ENCODE peak calls at places on chromosome 15, in nine cellular contexts. One of them, this sample, is unnamed. For H3K4me1, the result is how much of the 10 kb centered on the place peaks cover.

GRCh38 chr15:82873000-82873680 is 63.7 kb downstream of the WHAMM start:
- DNase-seq in CD8-positive, alpha-beta T cell: no peak
- DNase-seq in adrenal gland: no peak
- DNase-seq in tibial nerve: no peak
- DNase-seq in H1: no peak
- DNase-seq in hepatocyte: no peak
- DNase-seq in colonic mucosa: no peak
- DNase-seq in ascending aorta: no peak
- DNase-seq in left ventricle myocardium inferior: peak
- DNase-seq in this sample: no peak

GRCh38 chr15:96270581-96271172 is 59.8 kb upstream of the NR2F2 start:
- DNase-seq in CD8-positive, alpha-beta T cell: no peak
- DNase-seq in adrenal gland: no peak
- DNase-seq in tibial nerve: no peak
- DNase-seq in H1: no peak
- DNase-seq in hepatocyte: peak
- DNase-seq in colonic mucosa: no peak
- DNase-seq in ascending aorta: no peak
- DNase-seq in left ventricle myocardium inferior: no peak
- DNase-seq in this sample: no peak

GRCh38 chr15:40106203-40107161 is 2.2 kb downstream of the BMF start:
- DNase-seq in CD8-positive, alpha-beta T cell: no peak
- DNase-seq in adrenal gland: peak
- DNase-seq in tibial nerve: peak
- DNase-seq in H1: no peak
- DNase-seq in hepatocyte: peak
- DNase-seq in colonic mucosa: peak
- DNase-seq in ascending aorta: peak
- DNase-seq in left ventricle myocardium inferior: peak
- DNase-seq in this sample: peak

GRCh38 chr15:99644913-99645549 is 79.2 kb downstream of the MEF2A start:
- DNase-seq in CD8-positive, alpha-beta T cell: no peak
- DNase-seq in adrenal gland: no peak
- DNase-seq in tibial nerve: no peak
- DNase-seq in H1: no peak
- DNase-seq in hepatocyte: no peak
- DNase-seq in colonic mucosa: no peak
- DNase-seq in ascending aorta: no peak
- DNase-seq in left ventricle myocardium inferior: no peak
- DNase-seq in this sample: no peak

GRCh38 chr15:31262901-31263671 is 63.5 kb upstream of the KLF13 start:
- DNase-seq in CD8-positive, alpha-beta T cell: no peak
- DNase-seq in adrenal gland: peak
- DNase-seq in tibial nerve: no peak
- DNase-seq in H1: no peak
- DNase-seq in hepatocyte: no peak
- DNase-seq in colonic mucosa: peak
- DNase-seq in ascending aorta: peak
- DNase-seq in left ventricle myocardium inferior: peak
- DNase-seq in this sample: peak

GRCh38 chr15:93321881-93322282 is 232.9 kb upstream of the RGMA start:
- DNase-seq in CD8-positive, alpha-beta T cell: no peak
- DNase-seq in adrenal gland: no peak
- DNase-seq in tibial nerve: no peak
- DNase-seq in H1: no peak
- DNase-seq in hepatocyte: peak
- DNase-seq in colonic mucosa: no peak
- DNase-seq in ascending aorta: no peak
- DNase-seq in left ventricle myocardium inferior: no peak
- DNase-seq in this sample: no peak

GRCh38 chr15:82986442-82986780 is 401 bp downstream of the RAMAC start:
- DNase-seq in CD8-positive, alpha-beta T cell: no peak
- DNase-seq in adrenal gland: no peak
- DNase-seq in tibial nerve: no peak
- DNase-seq in H1: no peak
- DNase-seq in hepatocyte: no peak
- DNase-seq in colonic mucosa: no peak
- DNase-seq in ascending aorta: no peak
- DNase-seq in left ventricle myocardium inferior: no peak
- DNase-seq in this sample: no peak

GRCh38 chr15:96356494-96357455 is 26.3 kb downstream of the NR2F2 start:
- DNase-seq in CD8-positive, alpha-beta T cell: peak
- DNase-seq in adrenal gland: peak
- DNase-seq in tibial nerve: peak
- DNase-seq in H1: no peak
- DNase-seq in hepatocyte: peak
- DNase-seq in colonic mucosa: peak
- DNase-seq in ascending aorta: peak
- DNase-seq in left ventricle myocardium inferior: peak
- DNase-seq in this sample: peak

GRCh38 chr15:93942140-93942808 is 289.1 kb upstream of the MCTP2 start:
- DNase-seq in CD8-positive, alpha-beta T cell: no peak
- DNase-seq in adrenal gland: no peak
- DNase-seq in tibial nerve: no peak
- DNase-seq in H1: no peak
- DNase-seq in hepatocyte: no peak
- DNase-seq in colonic mucosa: no peak
- DNase-seq in ascending aorta: no peak
- DNase-seq in left ventricle myocardium inferior: no peak
- DNase-seq in this sample: no peak

GRCh38 chr15:77634266-77634962 is 1.7 kb upstream of the LINGO1 start:
- DNase-seq in CD8-positive, alpha-beta T cell: peak
- DNase-seq in adrenal gland: peak
- DNase-seq in tibial nerve: peak
- DNase-seq in H1: no peak
- DNase-seq in hepatocyte: peak
- DNase-seq in colonic mucosa: peak
- DNase-seq in ascending aorta: peak
- DNase-seq in left ventricle myocardium inferior: peak
- DNase-seq in this sample: peak
- H3K4me3 ChIP-seq in CD8-positive, alpha-beta T cell: peak
- H3K4me3 ChIP-seq in adrenal gland: no peak
- H3K4me3 ChIP-seq in tibial nerve: no peak
- H3K4me3 ChIP-seq in H1: peak
- H3K4me3 ChIP-seq in hepatocyte: no peak
- H3K4me3 ChIP-seq in colonic mucosa: no peak
- H3K4me3 ChIP-seq in ascending aorta: no peak
- H3K4me3 ChIP-seq in left ventricle myocardium inferior: peak
- H3K4me3 ChIP-seq in this sample: no peak

GRCh38 chr15:33009603-33010002 is 184.9 kb downstream of the FMN1 start:
- DNase-seq in CD8-positive, alpha-beta T cell: no peak
- DNase-seq in adrenal gland: no peak
- DNase-seq in tibial nerve: no peak
- DNase-seq in H1: no peak
- DNase-seq in hepatocyte: no peak
- DNase-seq in colonic mucosa: no peak
- DNase-seq in ascending aorta: no peak
- DNase-seq in left ventricle myocardium inferior: no peak
- DNase-seq in this sample: no peak

GRCh38 chr15:33009026-33009425 is 185.5 kb downstream of the FMN1 start:
- DNase-seq in CD8-positive, alpha-beta T cell: no peak
- DNase-seq in adrenal gland: no peak
- DNase-seq in tibial nerve: no peak
- DNase-seq in H1: no peak
- DNase-seq in hepatocyte: no peak
- DNase-seq in colonic mucosa: no peak
- DNase-seq in ascending aorta: no peak
- DNase-seq in left ventricle myocardium inferior: no peak
- DNase-seq in this sample: no peak

GRCh38 chr15:33008284-33009011 is 186.1 kb downstream of the FMN1 start:
- DNase-seq in CD8-positive, alpha-beta T cell: no peak
- DNase-seq in adrenal gland: no peak
- DNase-seq in tibial nerve: no peak
- DNase-seq in H1: no peak
- DNase-seq in hepatocyte: no peak
- DNase-seq in colonic mucosa: no peak
- DNase-seq in ascending aorta: no peak
- DNase-seq in left ventricle myocardium inferior: no peak
- DNase-seq in this sample: no peak

GRCh38 chr15:33005582-33005981 is 188.9 kb downstream of the FMN1 start:
- DNase-seq in CD8-positive, alpha-beta T cell: no peak
- DNase-seq in adrenal gland: no peak
- DNase-seq in tibial nerve: no peak
- DNase-seq in H1: no peak
- DNase-seq in hepatocyte: no peak
- DNase-seq in colonic mucosa: no peak
- DNase-seq in ascending aorta: no peak
- DNase-seq in left ventricle myocardium inferior: no peak
- DNase-seq in this sample: no peak

GRCh38 chr15:33007295-33007855 is 187.1 kb downstream of the FMN1 start:
- DNase-seq in CD8-positive, alpha-beta T cell: no peak
- DNase-seq in adrenal gland: no peak
- DNase-seq in tibial nerve: no peak
- DNase-seq in H1: no peak
- DNase-seq in hepatocyte: peak
- DNase-seq in colonic mucosa: no peak
- DNase-seq in ascending aorta: no peak
- DNase-seq in left ventricle myocardium inferior: no peak
- DNase-seq in this sample: no peak
- TF ChIP-seq CTCF in CD8-positive, alpha-beta T cell: no peak
- TF ChIP-seq CTCF in adrenal gland: no peak
- TF ChIP-seq CTCF in tibial nerve: peak
- TF ChIP-seq CTCF in H1: peak
- TF ChIP-seq CTCF in hepatocyte: peak
- TF ChIP-seq CTCF in colonic mucosa: no peak
- TF ChIP-seq CTCF in ascending aorta: peak
- TF ChIP-seq CTCF in left ventricle myocardium inferior: no peak
- TF ChIP-seq CTCF in this sample: no peak

GRCh38 chr15:63517614-63518013 is 13.2 kb downstream of the USP3 start:
- DNase-seq in CD8-positive, alpha-beta T cell: no peak
- DNase-seq in adrenal gland: no peak
- DNase-seq in tibial nerve: no peak
- DNase-seq in H1: no peak
- DNase-seq in hepatocyte: peak
- DNase-seq in colonic mucosa: no peak
- DNase-seq in ascending aorta: no peak
- DNase-seq in left ventricle myocardium inferior: no peak
- DNase-seq in this sample: no peak
- H3K4me1 ChIP-seq in CD8-positive, alpha-beta T cell: half or more
- H3K4me1 ChIP-seq in adrenal gland: half or more
- H3K4me1 ChIP-seq in tibial nerve: under half
- H3K4me1 ChIP-seq in H1: under half
- H3K4me1 ChIP-seq in hepatocyte: under half
- H3K4me1 ChIP-seq in colonic mucosa: under half
- H3K4me1 ChIP-seq in ascending aorta: under half
- H3K4me1 ChIP-seq in left ventricle myocardium inferior: half or more
- H3K4me1 ChIP-seq in this sample: half or more

DNA sequence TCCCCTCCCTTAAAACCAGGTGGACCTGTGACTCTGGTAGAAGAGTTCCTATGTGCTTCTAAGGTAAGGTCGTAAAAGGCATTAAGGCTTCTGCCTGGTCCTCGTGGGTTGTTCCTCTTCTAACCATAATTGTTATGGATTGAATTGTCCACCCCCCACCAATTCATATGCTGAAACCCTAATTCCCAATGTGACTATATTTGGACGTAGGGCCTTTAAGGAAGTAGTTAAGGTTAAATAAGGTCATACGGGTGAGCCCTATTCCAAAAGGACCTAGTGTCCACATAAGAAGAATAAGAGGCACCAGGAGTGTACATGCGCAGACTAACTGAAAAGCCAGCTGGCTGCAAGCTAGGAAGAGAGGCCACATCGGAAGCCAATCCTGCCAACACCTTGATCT is 1.9 kb downstream of the ADPGK start:
- DNase-seq in CD8-positive, alpha-beta T cell: no peak
- DNase-seq in adrenal gland: no peak
- DNase-seq in tibial nerve: no peak
- DNase-seq in H1: no peak
- DNase-seq in hepatocyte: no peak
- DNase-seq in colonic mucosa: no peak
- DNase-seq in ascending aorta: no peak
- DNase-seq in left ventricle myocardium inferior: no peak
- DNase-seq in this sample: no peak
- H3K4me3 ChIP-seq in CD8-positive, alpha-beta T cell: no peak
- H3K4me3 ChIP-seq in adrenal gland: no peak
- H3K4me3 ChIP-seq in tibial nerve: no peak
- H3K4me3 ChIP-seq in H1: peak
- H3K4me3 ChIP-seq in hepatocyte: no peak
- H3K4me3 ChIP-seq in colonic mucosa: no peak
- H3K4me3 ChIP-seq in ascending aorta: peak
- H3K4me3 ChIP-seq in left ventricle myocardium inferior: peak
- H3K4me3 ChIP-seq in this sample: peak

GRCh38 chr15:75360856-75361255 is 7.6 kb downstream of the MAN2C1 start:
- DNase-seq in CD8-positive, alpha-beta T cell: no peak
- DNase-seq in adrenal gland: no peak
- DNase-seq in tibial nerve: no peak
- DNase-seq in H1: no peak
- DNase-seq in hepatocyte: no peak
- DNase-seq in colonic mucosa: no peak
- DNase-seq in ascending aorta: no peak
- DNase-seq in left ventricle myocardium inferior: no peak
- DNase-seq in this sample: no peak
- TF ChIP-seq CTCF in CD8-positive, alpha-beta T cell: no peak
- TF ChIP-seq CTCF in adrenal gland: no peak
- TF ChIP-seq CTCF in tibial nerve: no peak
- TF ChIP-seq CTCF in H1: no peak
- TF ChIP-seq CTCF in hepatocyte: no peak
- TF ChIP-seq CTCF in colonic mucosa: no peak
- TF ChIP-seq CTCF in ascending aorta: no peak
- TF ChIP-seq CTCF in left ventricle myocardium inferior: no peak
- TF ChIP-seq CTCF in this sample: no peak